ENCODE peak calls at places on chromosomes 3 and 15, in eight cellular contexts. D is IMR-90, O is A549, N is heart right ventricle, L is upper lobe of right lung, A is DND-41, P is fibroblast of lung, W is lower lobe of right lung. Z is an unnamed sample.

GRCh38 chr3:26029323-26029722 is 239.4 kb downstream of the OXSM start:
- DNase-seq in P (no peak), D (no peak), O (no peak), L (no peak), N (no peak), A (no peak), W (no peak), Z (no peak)

GRCh38 chr3:65575376-65575840 is 463.3 kb downstream of the MAGI1 start:
- DNase-seq in A (no peak), W (no peak), O (no peak), L (no peak), D (peak), N (no peak), P (peak), Z (peak)

GRCh38 chr15:89851665-89852341 is 37.2 kb upstream of the ANPEP start:
- DNase-seq in O (no peak), L (no peak), N (no peak), P (no peak), D (no peak), A (no peak), W (no peak), Z (no peak)

GRCh38 chr3:148146241-148146640 is 551.5 kb upstream of the AGTR1 start:
- DNase-seq in D (no peak), A (no peak), O (no peak), W (no peak), N (no peak), P (no peak), L (no peak), Z (no peak)

GRCh38 chr15:99435138-99435695 is 130.6 kb upstream of the MEF2A start:
- DNase-seq in W (no peak), D (no peak), A (no peak), L (peak), O (no peak), N (no peak), P (no peak), Z (peak)

GRCh38 chr3:17129550-17129949 is 244.8 kb downstream of the PLCL2 start:
- DNase-seq in O (no peak), P (no peak), D (no peak), L (no peak), W (no peak), A (no peak), N (no peak), Z (no peak)

GRCh38 chr15:73873889-73874511 is 636 bp downstream of the TBC1D21 start:
- DNase-seq in L (no peak), A (peak), O (peak), N (no peak), P (peak), D (peak), W (no peak), Z (peak)

GRCh38 chr3:14423197-14423743 is 20.9 kb downstream of the SLC6A6 start:
- DNase-seq in D (no peak), L (no peak), P (no peak), O (no peak), A (no peak), W (peak), N (no peak), Z (no peak)

GRCh38 chr15:50251638-50252182 is 13.8 kb downstream of the HDC start:
- DNase-seq in A (no peak), L (no peak), D (no peak), N (no peak), W (no peak), O (no peak), P (peak), Z (no peak)

GRCh38 chr3:15796771-15797599 is 794 bp downstream of the ANKRD28 start:
- DNase-seq in N (no peak), O (peak), W (no peak), A (peak), L (no peak), P (peak), D (peak), Z (peak)

GRCh38 chr3:46989146-46989810 is 9.8 kb downstream of the NBEAL2 start:
- DNase-seq in P (no peak), O (no peak), L (no peak), W (no peak), N (peak), D (no peak), A (peak), Z (no peak)

GRCh38 chr3:15769256-15769915 is 28.4 kb downstream of the ANKRD28 start:
- DNase-seq in P (peak), N (no peak), O (no peak), D (no peak), A (no peak), W (no peak), L (no peak), Z (no peak)

GRCh38 chr3:129051776-129052400 is 8.7 kb upstream of the GP9 start:
- DNase-seq in N (peak), D (no peak), L (peak), A (no peak), P (no peak), W (peak), O (no peak), Z (no peak)

GRCh38 chr3:126146034-126146433 is 34.4 kb downstream of the ALDH1L1 start:
- DNase-seq in L (peak), P (no peak), D (no peak), A (no peak), O (no peak), W (no peak), N (peak), Z (no peak)

GRCh38 chr15:75674366-75674765 is 26.7 kb downstream of the SNX33 start:
- DNase-seq in W (no peak), L (no peak), O (no peak), P (no peak), A (no peak), N (no peak), D (no peak), Z (no peak)

GRCh38 chr3:33644598-33644997 is 73.5 kb downstream of the CLASP2 start:
- DNase-seq in L (no peak), W (no peak), O (no peak), N (no peak), P (no peak), A (no peak), D (no peak), Z (no peak)

GRCh38 chr15:63381301-63382192 is at the start of gene CA12:
- DNase-seq in A (no peak), L (peak), P (peak), O (peak), N (peak), W (peak), D (peak), Z (peak)

GRCh38 chr15:78020007-78020406 is 57.5 kb downstream of the TBC1D2B start:
- DNase-seq in O (no peak), N (no peak), L (no peak), D (no peak), W (no peak), P (no peak), A (no peak), Z (no peak)

GRCh38 chr15:100350434-100351226 is 8.9 kb upstream of the ADAMTS17 start:
- DNase-seq in N (no peak), L (no peak), D (peak), O (peak), P (peak), W (no peak), A (no peak), Z (peak)

GRCh38 chr3:117355566-117355965 is 646.0 kb downstream of the TUSC7 start:
- DNase-seq in N (no peak), A (no peak), L (no peak), O (peak), P (peak), D (peak), W (no peak), Z (no peak)
- TF ChIP-seq CTCF in N (peak), A (peak), L (peak), O (peak), P (peak), D (peak), W (no peak), Z (no peak)

GRCh38 chr3:153734777-153735551 is 386.2 kb upstream of the ARHGEF26 start:
- DNase-seq in P (peak), W (no peak), O (peak), A (no peak), N (no peak), L (no peak), D (no peak), Z (peak)
- H3K27ac ChIP-seq in P (no peak), W (no peak), O (peak), A (no peak), N (no peak), L (no peak), D (no peak), Z (no peak)

DNA sequence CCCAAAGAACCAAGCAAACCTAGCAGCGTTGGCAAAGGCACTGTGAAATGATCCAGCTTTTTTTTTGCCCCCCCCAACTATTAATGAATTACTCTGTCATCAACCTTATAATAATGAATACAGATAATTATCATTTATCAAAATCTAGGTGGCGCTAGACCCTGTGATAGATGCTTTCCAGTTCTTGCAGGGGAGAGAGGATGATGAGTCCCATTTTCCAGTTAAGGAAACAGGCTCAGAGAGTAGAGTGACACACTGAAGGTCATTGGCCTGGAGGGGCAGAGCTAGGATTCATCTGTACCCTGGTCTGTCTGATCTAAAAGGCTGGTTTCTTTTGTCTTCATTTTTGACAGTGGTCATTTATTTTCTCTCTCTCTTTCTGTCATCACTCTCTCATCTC is 5.0 kb downstream of the ACOX2 start:
- DNase-seq in O (no peak), L (no peak), W (no peak), N (no peak), D (no peak), P (no peak), A (no peak), Z (peak)
- TF ChIP-seq CTCF in O (peak), L (no peak), W (no peak), N (no peak), D (no peak), P (no peak), A (peak), Z (no peak)

GRCh38 chr3:157142315-157142714 is 17.6 kb downstream of the CCNL1 start:
- DNase-seq in N (no peak), L (no peak), W (no peak), P (no peak), A (no peak), O (no peak), D (no peak), Z (no peak)

GRCh38 chr3:157146664-157147082 is 13.3 kb downstream of the CCNL1 start:
- DNase-seq in W (no peak), N (no peak), L (no peak), D (no peak), P (no peak), A (no peak), O (no peak), Z (no peak)

GRCh38 chr3:157147099-157147803 is 12.7 kb downstream of the CCNL1 start:
- DNase-seq in O (no peak), D (no peak), A (no peak), W (no peak), L (no peak), P (no peak), N (no peak), Z (no peak)

GRCh38 chr3:157148123-157148889 is 11.6 kb downstream of the CCNL1 start:
- DNase-seq in D (no peak), W (no peak), N (no peak), O (no peak), A (no peak), P (no peak), L (no peak), Z (no peak)

DNA sequence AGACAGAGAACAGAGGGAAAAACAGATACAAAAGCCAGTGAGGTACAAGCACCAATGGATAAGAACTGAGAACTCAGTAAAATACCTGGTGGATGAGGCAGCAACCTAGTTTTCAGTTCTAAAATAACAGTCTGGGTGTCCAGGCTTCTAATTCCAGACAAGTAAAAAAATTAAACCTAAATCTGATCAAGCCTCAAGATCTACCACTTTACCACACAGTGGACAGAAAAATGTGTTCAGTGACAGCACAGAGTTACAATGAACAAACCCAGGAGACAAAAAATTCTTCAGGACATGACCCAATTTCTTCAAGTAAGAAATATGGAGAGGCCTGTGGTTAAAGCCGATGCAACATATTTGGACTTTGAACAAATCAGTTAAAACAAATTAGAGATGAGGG is 14.4 kb downstream of the CCNL1 start:
- DNase-seq in D (no peak), A (no peak), N (no peak), W (no peak), L (no peak), O (no peak), P (peak), Z (no peak)
- H3K27ac ChIP-seq in D (no peak), A (no peak), N (no peak), W (no peak), L (no peak), O (no peak), P (no peak), Z (no peak)

Z was measured in RWPE1.